ENCODE peak calls at places on chromosomes 16 and 17, in six cellular contexts. T is AG04450, A is substantia nigra, I is cardiac muscle cell, U is left ventricle myocardium inferior, L is IMR-90. G is an unnamed sample.

GRCh38 chr16:15874745-15875314 is 13.6 kb downstream of the CEP20 start:
- DNase-seq in T (peak; percentile 52), L (peak; percentile 80), A (no peak), I (peak; percentile 82), U (peak; percentile 36), G (no peak)

GRCh38 chr16:67982011-67982696 is 1.9 kb upstream of the DPEP3 start:
- DNase-seq in L (no peak), T (no peak), I (no peak), A (no peak), U (no peak), G (no peak)

GRCh38 chr16:80776856-80777255 is 27.5 kb downstream of the CDYL2 start:
- DNase-seq in I (no peak), L (no peak), U (no peak), A (no peak), T (no peak), G (no peak)

GRCh38 chr16:63145411-63145810 is 1109.2 kb upstream of the CDH8 start:
- DNase-seq in T (no peak), U (no peak), I (no peak), L (no peak), A (no peak), G (no peak)

GRCh38 chr16:27436921-27437650 is 35.1 kb downstream of the IL21R start:
- DNase-seq in L (no peak), U (no peak), I (no peak), T (no peak), A (no peak), G (no peak)

GRCh38 chr16:85554114-85554790 is 58.9 kb upstream of the GSE1 start:
- DNase-seq in A (no peak), U (peak; percentile 67), I (peak; percentile 95), L (peak; percentile 80), T (no peak), G (no peak)

GRCh38 chr16:54503011-54503410 is 216.4 kb upstream of the IRX3 start:
- DNase-seq in T (no peak), I (peak; percentile 30), L (no peak), A (no peak), U (peak; percentile 80), G (no peak)

GRCh38 chr16:20084624-20085226 is 11.0 kb upstream of the GPR139 start:
- DNase-seq in U (no peak), A (no peak), T (no peak), L (no peak), I (no peak), G (no peak)

GRCh38 chr17:4358154-4358553 is 8.3 kb downstream of the UBE2G1 start:
- DNase-seq in I (no peak), L (no peak), A (no peak), T (no peak), U (no peak), G (no peak)

GRCh38 chr17:64442550-64442971 is 6.4 kb upstream of the MILR1 start:
- DNase-seq in T (no peak), U (no peak), I (no peak), A (no peak), L (no peak), G (no peak)

GRCh38 chr17:16442594-16443389 is 27.4 kb downstream of the TRPV2 start:
- DNase-seq in I (peak; percentile 57), L (no peak), T (no peak), A (no peak), U (no peak), G (no peak)

GRCh38 chr17:29579866-29580771 is 9.3 kb downstream of the GIT1 start:
- DNase-seq in A (peak; percentile 51), L (peak; percentile 75), U (peak; percentile 82), I (peak; percentile 82), T (no peak), G (peak; percentile 91)

GRCh38 chr17:59373879-59374495 is 42.5 kb downstream of the YPEL2 start:
- DNase-seq in U (no peak), T (no peak), L (peak; percentile 62), A (no peak), I (peak; percentile 94), G (no peak)

GRCh38 chr16:83854420-83854819 is 44.5 kb upstream of the MLYCD start:
- DNase-seq in I (no peak), A (no peak), T (no peak), U (no peak), L (no peak), G (no peak)

GRCh38 chr17:8120520-8121443 is 2.5 kb upstream of the ALOXE3 start:
- DNase-seq in I (peak; percentile 70), L (peak; percentile 69), A (no peak), T (no peak), U (no peak), G (no peak)

GRCh38 chr16:81376880-81377279 is 62.1 kb downstream of the GAN start:
- DNase-seq in T (no peak), U (no peak), I (peak; percentile 6), L (no peak), A (no peak), G (no peak)

GRCh38 chr16:85798901-85799496 is 345 bp downstream of the EMC8 start:
- DNase-seq in A (no peak), T (no peak), L (peak; percentile 28), U (no peak), I (peak; percentile 27), G (no peak)

GRCh38 chr17:4998027-4998665 is 396 bp downstream of the KIF1C start:
- DNase-seq in I (no peak), A (no peak), U (peak; percentile 70), T (no peak), L (no peak), G (no peak)

GRCh38 chr17:8681175-8681949 is 50.8 kb upstream of the MYH10 start:
- DNase-seq in L (peak; percentile 65), U (peak; percentile 31), I (peak; percentile 86), T (no peak), A (no peak), G (no peak)

GRCh38 chr16:12265168-12265567 is 288.6 kb downstream of the SNX29 start:
- DNase-seq in A (no peak), U (no peak), L (no peak), T (no peak), I (no peak), G (no peak)

DNA sequence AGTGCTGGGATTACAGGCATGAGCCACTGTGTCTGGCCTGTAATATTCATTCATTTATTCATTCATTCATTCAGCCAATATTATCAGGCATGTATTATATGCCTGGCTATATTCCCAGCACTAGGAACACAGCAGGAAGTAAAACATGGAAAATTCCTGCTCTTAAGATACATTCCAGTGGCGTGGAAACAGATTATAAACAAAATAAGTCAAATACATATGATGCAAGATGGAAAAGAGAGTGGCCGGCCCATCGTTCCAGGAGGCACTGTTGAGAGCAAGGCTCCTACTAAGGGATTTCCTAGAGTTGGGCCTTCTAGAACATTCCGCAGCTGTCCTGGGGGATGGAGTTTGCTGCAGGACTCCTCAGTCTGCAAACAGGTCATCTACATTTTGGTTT is 17.7 kb downstream of the ADCY9 start:
- DNase-seq in I (peak; percentile 55), U (no peak), T (no peak), A (no peak), L (peak; percentile 54), G (no peak)
- H3K27ac ChIP-seq in I (no peak overlapping the region), U (no peak overlapping the region), T (no peak overlapping the region), A (no peak overlapping the region), L (peak overlapping the region; percentile 59), G (no peak overlapping the region)

GRCh38 chr17:50026901-50027638 is 28.8 kb upstream of the ITGA3 start:
- DNase-seq in I (peak; percentile 85), L (peak; percentile 75), T (no peak), A (peak; percentile 9), U (peak; percentile 84), G (peak; percentile 23)
- H3K27ac ChIP-seq in I (no peak overlapping the region), L (peak overlapping the region; percentile 87), T (peak overlapping the region; percentile 91), A (no peak overlapping the region), U (peak overlapping the region; percentile 30), G (no peak overlapping the region)

GRCh38 chr16:17461951-17462729 is 8.6 kb downstream of the XYLT1 start:
- DNase-seq in L (no peak), A (no peak), T (no peak), U (no peak), I (no peak), G (no peak)
- H3K27ac ChIP-seq in L (no peak overlapping the region), A (no peak overlapping the region), T (no peak overlapping the region), U (no peak overlapping the region), I (no peak overlapping the region), G (no peak overlapping the region)

GRCh38 chr17:48589831-48590602 is at the start of gene HOXB3:
- DNase-seq in U (no peak), L (peak; percentile 68), A (no peak), T (no peak), I (no peak), G (no peak)

GRCh38 chr17:48589060-48589830 is 796 bp downstream of the HOXB3 start:
- DNase-seq in A (no peak), U (no peak), T (no peak), L (peak; percentile 17), I (no peak), G (no peak)

GRCh38 chr17:48588074-48588415 is 2.0 kb downstream of the HOXB3 start:
- DNase-seq in I (no peak), U (no peak), A (no peak), T (no peak), L (no peak), G (no peak)

GRCh38 chr17:48587276-48588073 is 2.6 kb downstream of the HOXB3 start:
- DNase-seq in U (no peak), A (no peak), L (peak; percentile 82), T (no peak), I (no peak), G (no peak)

DNA sequence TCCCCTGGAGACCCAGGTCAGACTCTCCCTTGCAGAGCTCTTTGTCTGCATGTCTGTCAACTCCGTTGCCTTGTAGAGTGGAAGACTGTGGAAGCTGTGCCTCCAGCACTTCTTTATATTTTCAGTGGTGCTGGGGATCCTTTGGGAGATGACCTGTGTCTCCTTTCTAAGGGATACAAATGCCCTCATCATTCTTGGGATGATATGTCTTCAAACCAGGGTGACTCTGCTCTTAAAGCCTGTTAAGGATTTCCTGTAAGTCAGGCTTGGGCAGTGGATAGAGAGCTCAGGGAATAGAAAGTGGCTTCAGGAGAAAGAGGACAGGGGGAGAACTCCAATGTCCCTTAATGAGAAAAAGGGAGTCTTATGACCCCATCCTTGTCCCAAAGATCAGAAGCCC is 1.5 kb downstream of the HOXB3 start:
- DNase-seq in T (no peak), I (no peak), A (no peak), L (peak; percentile 53), U (no peak), G (no peak)
- H3K27ac ChIP-seq in T (peak overlapping the region; percentile 97), I (no peak overlapping the region), A (no peak overlapping the region), L (peak overlapping the region; percentile 99), U (no peak overlapping the region), G (no peak overlapping the region)

DNA sequence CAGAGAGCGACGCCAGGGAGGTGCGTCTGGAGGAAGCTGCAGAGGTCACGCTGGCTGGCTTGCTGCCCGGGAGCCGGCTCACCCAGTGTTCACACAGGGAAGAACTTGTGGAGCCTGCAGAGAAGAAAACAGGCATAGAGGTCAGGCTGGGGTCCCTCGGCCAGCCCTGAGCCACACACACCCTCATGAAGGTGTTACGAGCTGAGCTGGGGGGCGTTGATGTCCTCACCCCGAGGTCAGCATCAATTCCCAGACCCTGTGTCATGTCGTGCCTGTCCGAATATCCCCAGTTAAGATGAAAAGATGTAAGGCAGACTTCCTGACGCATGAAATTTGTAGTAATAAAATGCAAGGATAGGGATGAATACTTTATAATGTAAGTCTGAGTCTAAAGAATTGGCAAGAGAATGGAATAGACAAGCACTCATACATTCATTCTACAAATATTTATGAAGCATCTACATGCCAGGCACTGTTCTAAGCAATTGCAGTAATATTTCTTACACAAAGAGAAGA is 77.1 kb downstream of the USP31 start:
- DNase-seq in L (peak; percentile 77), I (peak; percentile 82), A (no peak), T (peak; percentile 23), U (peak; percentile 91), G (no peak)
- H3K27ac ChIP-seq in L (no peak overlapping the region), I (no peak overlapping the region), A (peak overlapping the region; percentile 56), T (no peak overlapping the region), U (peak overlapping the region; percentile 92), G (no peak overlapping the region)